ENCODE peak calls at places on chromosomes 16 and 17, in seven cellular contexts. I is heart right ventricle, U is fibroblast of lung, D is left ventricle myocardium inferior, P is HFF-Myc, Y is HepG2, L is tibial artery. G is an unnamed sample.
A peak's percentile ranks its signal among the peaks of the same experiment; 100 is the strongest.

GRCh38 chr16:86317617-86318021 is 192.7 kb upstream of the FOXF1 start:
- DNase-seq in I (no peak), U (no peak), D (no peak), P (no peak), Y (no peak), L (no peak), G (no peak)

GRCh38 chr17:75082683-75083082 is 5.1 kb upstream of the SLC16A5 start:
- DNase-seq in I (no peak), U (no peak), D (no peak), P (no peak), Y (no peak), L (no peak), G (no peak)

GRCh38 chr16:31087481-31087880 is 1.3 kb downstream of the PRSS53 start:
- DNase-seq in I (no peak), U (no peak), D (no peak), P (no peak), Y (no peak), L (no peak), G (no peak)

GRCh38 chr16:16086653-16087446 is 136.4 kb downstream of the ABCC6 start:
- DNase-seq in I (no peak), U (no peak), D (no peak), P (no peak), Y (no peak), L (no peak), G (no peak)

GRCh38 chr17:31674717-31675349 is 184.2 kb downstream of the COPRS start:
- DNase-seq in I (no peak), U (peak; percentile 75), D (no peak), P (peak; percentile 38), Y (no peak), L (no peak), G (peak; percentile 93)

GRCh38 chr17:38559025-38559879 is 46.5 kb downstream of the SRCIN1 start:
- DNase-seq in I (peak; percentile 71), U (peak; percentile 27), D (peak; percentile 76), P (no peak), Y (peak; percentile 86), L (peak; percentile 82), G (peak; percentile 93)

GRCh38 chr17:2707721-2708584 is 3.6 kb downstream of the CLUH start:
- DNase-seq in I (peak; percentile 81), U (no peak), D (peak; percentile 84), P (no peak), Y (peak; percentile 45), L (peak; percentile 95), G (no peak)

GRCh38 chr16:30018731-30019158 is 4.3 kb upstream of the C16orf92 start:
- DNase-seq in I (no peak), U (peak; percentile 22), D (no peak), P (no peak), Y (no peak), L (no peak), G (peak; percentile 37)

GRCh38 chr16:28882476-28883180 is 4.3 kb downstream of the ATP2A1 start:
- DNase-seq in I (no peak), U (no peak), D (no peak), P (no peak), Y (no peak), L (no peak), G (no peak)

GRCh38 chr16:79096246-79096645 is 504.3 kb downstream of the MAF start:
- DNase-seq in I (no peak), U (no peak), D (no peak), P (no peak), Y (no peak), L (no peak), G (no peak)
- TF ChIP-seq CTCF in I (no peak), U (no peak), D (no peak), P (no peak), Y (no peak), L (no peak), G (no peak)

GRCh38 chr17:35460354-35460851 is 11.8 kb upstream of the SLFN13 start:
- DNase-seq in I (peak; percentile 13), U (no peak), D (peak; percentile 25), P (no peak), Y (no peak), L (no peak), G (no peak)
- TF ChIP-seq CTCF in I (no peak), U (no peak), D (no peak), P (no peak), Y (no peak), L (no peak), G (no peak)

GRCh38 chr17:29617125-29617480 is 5.6 kb downstream of the CORO6 start:
- DNase-seq in I (peak; percentile 56), U (peak; percentile 67), D (peak; percentile 72), P (no peak), Y (peak; percentile 80), L (peak; percentile 87), G (no peak)

GRCh38 chr17:29617481-29618271 is 5.0 kb downstream of the CORO6 start:
- DNase-seq in I (no peak), U (peak; percentile 65), D (peak; percentile 81), P (no peak), Y (peak; percentile 52), L (peak; percentile 87), G (no peak)

GRCh38 chr17:29620271-29620670 is 2.4 kb downstream of the CORO6 start:
- DNase-seq in I (no peak), U (peak; percentile 37), D (no peak), P (no peak), Y (no peak), L (peak; percentile 62), G (peak; percentile 79)

GRCh38 chr17:29619251-29619650 is 3.5 kb downstream of the CORO6 start:
- DNase-seq in I (peak; percentile 74), U (peak; percentile 24), D (no peak), P (no peak), Y (no peak), L (peak; percentile 80), G (peak; percentile 29)

DNA sequence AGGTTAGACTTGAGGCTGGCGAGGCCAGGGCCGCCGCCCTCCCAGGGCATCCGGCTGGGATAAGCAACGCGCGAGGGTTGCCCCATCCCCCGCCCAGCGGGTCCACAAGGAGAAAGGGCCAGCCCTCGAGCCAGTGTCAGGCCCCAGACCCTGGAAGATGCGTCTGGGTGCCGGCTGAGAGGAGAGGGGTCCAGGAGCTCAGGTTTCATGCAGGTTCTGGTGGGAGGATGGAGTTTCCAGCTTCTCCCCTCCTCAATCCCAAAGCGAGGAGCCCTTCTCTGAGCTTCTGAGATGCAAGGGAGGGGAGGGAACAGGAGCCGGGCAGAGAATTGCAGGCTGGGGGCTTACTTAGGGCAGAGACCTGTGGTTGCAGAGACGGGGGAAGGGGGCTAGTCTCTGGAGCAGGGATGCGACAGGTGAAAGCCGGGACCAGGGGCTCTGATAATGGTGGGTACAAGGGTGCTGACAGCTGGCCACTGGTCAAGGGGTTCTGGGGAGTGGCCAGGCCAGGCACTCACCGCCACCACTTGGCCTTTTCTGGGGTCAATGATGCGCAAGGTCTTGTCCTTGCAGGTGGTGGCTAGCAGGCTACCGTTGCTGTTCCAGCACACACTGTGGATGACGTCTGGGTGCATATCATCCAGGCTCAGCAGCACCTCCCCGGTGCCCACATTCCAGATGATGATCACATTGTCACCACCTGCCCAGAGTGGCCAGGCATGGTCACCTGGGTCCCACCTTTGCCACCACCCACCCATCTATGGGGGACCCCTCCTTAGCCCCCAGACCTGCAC is 4.2 kb downstream of the CORO6 start:
- DNase-seq in I (no peak), U (no peak), D (no peak), P (no peak), Y (no peak), L (peak; percentile 61), G (no peak)
- TF ChIP-seq CTCF in I (no peak), U (no peak), D (no peak), P (no peak), Y (no peak), L (no peak), G (no peak)

GRCh38 chr16:2224183-2224486 is 744 bp downstream of the E4F1 start:
- DNase-seq in I (no peak), U (peak; percentile 46), D (no peak), P (no peak), Y (peak; percentile 45), L (no peak), G (no peak)
- TF ChIP-seq CTCF in I (no peak), U (peak; percentile 17), D (no peak), P (peak; percentile 21), Y (peak; percentile 72), L (no peak), G (peak; percentile 19)

DNA sequence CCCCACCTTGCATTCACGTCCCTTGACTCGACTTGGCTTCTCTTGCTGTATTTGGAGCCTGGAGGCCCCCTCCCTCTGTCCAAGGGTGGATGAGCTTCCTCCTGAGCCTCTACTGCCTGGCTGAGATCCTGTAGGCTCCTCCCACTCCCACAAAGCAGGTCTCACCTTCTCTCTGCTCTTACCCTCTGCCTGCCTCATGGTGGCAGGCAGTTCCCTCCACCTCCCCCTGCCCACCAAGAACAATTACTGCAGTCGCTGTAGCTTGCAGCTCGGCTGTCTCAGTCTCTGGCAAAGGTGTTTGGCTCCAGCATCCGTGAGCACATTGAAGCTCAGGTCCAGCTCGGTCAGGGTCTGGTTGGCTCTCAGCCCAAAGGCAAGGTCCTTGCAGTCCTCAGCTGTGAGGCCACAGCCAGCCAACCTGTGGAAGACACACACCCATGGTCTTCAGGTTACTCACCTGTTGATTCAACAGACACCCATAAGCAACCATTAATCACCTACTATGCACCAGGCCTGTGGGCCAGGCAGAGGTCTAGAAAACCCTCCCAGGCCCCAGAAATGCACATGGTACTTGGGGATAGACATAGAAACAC is 42.6 kb downstream of the NLRP1 start:
- DNase-seq in I (no peak), U (no peak), D (no peak), P (no peak), Y (no peak), L (no peak), G (no peak)
- TF ChIP-seq CTCF in I (no peak), U (no peak), D (no peak), P (no peak), Y (no peak), L (no peak), G (no peak)

GRCh38 chr16:5015887-5016286 is 17.8 kb downstream of the NAGPA start:
- DNase-seq in I (no peak), U (no peak), D (no peak), P (no peak), Y (no peak), L (no peak), G (no peak)

GRCh38 chr16:5016967-5017677 is 16.6 kb downstream of the NAGPA start:
- DNase-seq in I (no peak), U (no peak), D (no peak), P (no peak), Y (no peak), L (no peak), G (no peak)

GRCh38 chr16:5012887-5013286 is 20.8 kb downstream of the NAGPA start:
- DNase-seq in I (no peak), U (no peak), D (no peak), P (no peak), Y (no peak), L (no peak), G (no peak)

GRCh38 chr16:5017678-5017969 is 16.1 kb downstream of the NAGPA start:
- DNase-seq in I (no peak), U (no peak), D (no peak), P (no peak), Y (no peak), L (no peak), G (no peak)

GRCh38 chr16:5015351-5015750 is 18.4 kb downstream of the NAGPA start:
- DNase-seq in I (no peak), U (no peak), D (no peak), P (no peak), Y (no peak), L (no peak), G (no peak)
- TF ChIP-seq CTCF in I (no peak), U (no peak), D (no peak), P (no peak), Y (no peak), L (no peak), G (no peak)

GRCh38 chr16:88868974-88869672 is 2.7 kb upstream of the PABPN1L start:
- DNase-seq in I (no peak), U (no peak), D (no peak), P (no peak), Y (no peak), L (no peak), G (no peak)
- TF ChIP-seq CTCF in I (no peak), U (no peak), D (no peak), P (no peak), Y (no peak), L (no peak), G (no peak)

G was measured in MCF 10A.